ENCODE peak calls at places on chromosomes 2 and 18, in four cellular contexts. X is endothelial cell; G is activated CD8-positive, alpha-beta memory T cell treated with anti-CD3 and anti-CD28 coated beads for 4 hours; L is cardiac septum. V is an unnamed sample.

GRCh38 chr2:40034198-40034597 is 255.1 kb upstream of the THUMPD2 start:
- DNase-seq in X (no peak), G (no peak), L (no peak), V (no peak)

GRCh38 chr2:25078171-25079049 is 36.5 kb downstream of the EFR3B start:
- DNase-seq in X (no peak), G (no peak), L (no peak), V (no peak)

GRCh38 chr2:218323526-218324472 is 31.5 kb upstream of the TMBIM1 start:
- DNase-seq in X (no peak), G (no peak), L (no peak), V (no peak)

GRCh38 chr2:43609304-43609883 is 13.6 kb upstream of the THADA start:
- DNase-seq in X (peak), G (no peak), L (no peak), V (no peak)

GRCh38 chr2:113069676-113070605 is 2.2 kb downstream of the IL1F10 start:
- DNase-seq in X (no peak), G (no peak), L (no peak), V (no peak)

GRCh38 chr18:26909599-26910290 is 44.2 kb upstream of the AQP4 start:
- DNase-seq in X (no peak), G (no peak), L (no peak), V (no peak)

GRCh38 chr2:34003795-34004194 is 404.7 kb upstream of the FAM98A start:
- DNase-seq in X (no peak), G (no peak), L (no peak), V (no peak)

GRCh38 chr2:240713928-240714746 is 22.5 kb downstream of the AQP12A start:
- DNase-seq in X (no peak), G (no peak), L (no peak), V (no peak)

GRCh38 chr2:86621290-86621943 is 2.2 kb downstream of the RNF103 start:
- DNase-seq in X (no peak), G (no peak), L (no peak), V (no peak)

GRCh38 chr2:95526360-95527341 is 42.1 kb upstream of the TRIM43B start:
- DNase-seq in X (peak), G (peak), L (peak), V (peak)

GRCh38 chr18:58069721-58070292 is 25.8 kb downstream of the NEDD4L start:
- DNase-seq in X (no peak), G (no peak), L (no peak), V (no peak)

GRCh38 chr2:100992262-100992661 is 9.8 kb upstream of the RPL31 start:
- DNase-seq in X (no peak), G (no peak), L (no peak), V (no peak)

GRCh38 chr2:101238930-101239759 is 13.5 kb upstream of the CNOT11 start:
- DNase-seq in X (no peak), G (no peak), L (no peak), V (no peak)